ENCODE peak calls at places on chromosomes 6 and 20, in nine cellular contexts. One of them, this sample, is unnamed.

GRCh38 chr20:41185013-41185757 is 47.8 kb downstream of the PLCG1 start:
- DNase-seq in tibial nerve: peak
- DNase-seq in EL: no peak
- DNase-seq in GM19239: no peak
- DNase-seq in brain pericyte: no peak
- DNase-seq in prostate gland: no peak
- DNase-seq in mesenchymal stem cell: no peak
- DNase-seq in upper lobe of right lung: no peak
- DNase-seq in H7: no peak
- DNase-seq in this sample: no peak

GRCh38 chr20:18276821-18277220 is 11.5 kb upstream of the ZNF133 start:
- DNase-seq in prostate gland: peak
- DNase-seq in GM19239: peak
- DNase-seq in H7: peak
- DNase-seq in upper lobe of right lung: peak
- DNase-seq in mesenchymal stem cell: peak
- DNase-seq in tibial nerve: peak
- DNase-seq in EL: peak
- DNase-seq in brain pericyte: no peak
- DNase-seq in this sample: peak

GRCh38 chr6:1162367-1163275 is 149.3 kb upstream of the FOXQ1 start:
- DNase-seq in upper lobe of right lung: no peak
- DNase-seq in H7: no peak
- DNase-seq in GM19239: no peak
- DNase-seq in brain pericyte: no peak
- DNase-seq in prostate gland: no peak
- DNase-seq in tibial nerve: no peak
- DNase-seq in mesenchymal stem cell: peak
- DNase-seq in EL: peak
- DNase-seq in this sample: no peak

GRCh38 chr6:15462717-15463525 is 199.9 kb downstream of the DTNBP1 start:
- DNase-seq in upper lobe of right lung: no peak
- DNase-seq in GM19239: no peak
- DNase-seq in tibial nerve: no peak
- DNase-seq in mesenchymal stem cell: no peak
- DNase-seq in EL: peak
- DNase-seq in H7: no peak
- DNase-seq in brain pericyte: no peak
- DNase-seq in prostate gland: no peak
- DNase-seq in this sample: no peak

GRCh38 chr6:14645221-14645620 is 527.6 kb downstream of the CD83 start:
- DNase-seq in mesenchymal stem cell: no peak
- DNase-seq in prostate gland: no peak
- DNase-seq in brain pericyte: no peak
- DNase-seq in H7: no peak
- DNase-seq in tibial nerve: no peak
- DNase-seq in GM19239: no peak
- DNase-seq in EL: no peak
- DNase-seq in upper lobe of right lung: no peak
- DNase-seq in this sample: no peak

GRCh38 chr20:37880726-37881591 is 22.0 kb upstream of the VSTM2L start:
- DNase-seq in H7: no peak
- DNase-seq in EL: no peak
- DNase-seq in brain pericyte: no peak
- DNase-seq in mesenchymal stem cell: no peak
- DNase-seq in GM19239: no peak
- DNase-seq in tibial nerve: no peak
- DNase-seq in upper lobe of right lung: no peak
- DNase-seq in prostate gland: no peak
- DNase-seq in this sample: no peak

GRCh38 chr20:8331740-8332412 is 199.8 kb downstream of the PLCB1 start:
- DNase-seq in brain pericyte: no peak
- DNase-seq in upper lobe of right lung: no peak
- DNase-seq in mesenchymal stem cell: peak
- DNase-seq in GM19239: no peak
- DNase-seq in tibial nerve: no peak
- DNase-seq in EL: peak
- DNase-seq in prostate gland: no peak
- DNase-seq in H7: no peak
- DNase-seq in this sample: no peak

GRCh38 chr6:107114872-107115694 is at the start of gene BEND3:
- DNase-seq in upper lobe of right lung: peak
- DNase-seq in brain pericyte: no peak
- DNase-seq in EL: peak
- DNase-seq in mesenchymal stem cell: peak
- DNase-seq in H7: peak
- DNase-seq in tibial nerve: no peak
- DNase-seq in GM19239: peak
- DNase-seq in prostate gland: peak
- DNase-seq in this sample: peak

GRCh38 chr6:108168501-108168979 is 2.7 kb downstream of the NR2E1 start:
- DNase-seq in brain pericyte: no peak
- DNase-seq in prostate gland: no peak
- DNase-seq in GM19239: no peak
- DNase-seq in upper lobe of right lung: peak
- DNase-seq in tibial nerve: no peak
- DNase-seq in mesenchymal stem cell: peak
- DNase-seq in EL: no peak
- DNase-seq in H7: peak
- DNase-seq in this sample: no peak

GRCh38 chr6:43428874-43429273 is 1.5 kb downstream of the ABCC10 start:
- DNase-seq in tibial nerve: no peak
- DNase-seq in H7: peak
- DNase-seq in brain pericyte: no peak
- DNase-seq in upper lobe of right lung: no peak
- DNase-seq in prostate gland: no peak
- DNase-seq in mesenchymal stem cell: peak
- DNase-seq in GM19239: no peak
- DNase-seq in EL: no peak
- DNase-seq in this sample: no peak

GRCh38 chr20:11799131-11799800 is 118.4 kb upstream of the BTBD3 start:
- DNase-seq in H7: no peak
- DNase-seq in brain pericyte: no peak
- DNase-seq in EL: no peak
- DNase-seq in GM19239: no peak
- DNase-seq in mesenchymal stem cell: no peak
- DNase-seq in prostate gland: no peak
- DNase-seq in upper lobe of right lung: no peak
- DNase-seq in tibial nerve: no peak
- DNase-seq in this sample: no peak

GRCh38 chr6:36120979-36121706 is 9.2 kb upstream of the MAPK13 start:
- DNase-seq in H7: peak
- DNase-seq in tibial nerve: no peak
- DNase-seq in brain pericyte: no peak
- DNase-seq in EL: peak
- DNase-seq in upper lobe of right lung: peak
- DNase-seq in prostate gland: peak
- DNase-seq in mesenchymal stem cell: peak
- DNase-seq in GM19239: no peak
- DNase-seq in this sample: peak

GRCh38 chr6:87407531-87407895 is 259 bp upstream of the CFAP206 start:
- DNase-seq in upper lobe of right lung: no peak
- DNase-seq in prostate gland: peak
- DNase-seq in EL: peak
- DNase-seq in brain pericyte: no peak
- DNase-seq in tibial nerve: no peak
- DNase-seq in GM19239: no peak
- DNase-seq in mesenchymal stem cell: peak
- DNase-seq in H7: no peak
- DNase-seq in this sample: no peak